ENCODE peak calls at places on chromosome 19, in eight cellular contexts. S is colonic mucosa, B is GM23338, Q is psoas muscle, W is pancreas, V is heart right ventricle, A is adrenal gland, U is neural progenitor cell. O is an unnamed sample.

GRCh38 chr19:45771331-45771933 is 2.4 kb upstream of the SIX5 start:
- DNase-seq in W (peak; percentile 74), Q (no peak), S (peak; percentile 35), B (peak; percentile 62), U (no peak), A (peak; percentile 61), V (peak; percentile 31), O (no peak)

GRCh38 chr19:53908106-53908932 is 759 bp upstream of the CACNG7 start:
- DNase-seq in V (peak; percentile 24), S (peak; percentile 32), Q (peak; percentile 40), U (peak; percentile 88), W (no peak), B (peak; percentile 95), A (peak; percentile 42), O (no peak)

GRCh38 chr19:56525214-56525860 is 13.4 kb upstream of the ZFP28 start:
- DNase-seq in W (no peak), A (no peak), B (no peak), S (no peak), V (no peak), U (no peak), Q (no peak), O (no peak)

GRCh38 chr19:52140077-52140710 is 456 bp upstream of the ZNF616 start:
- DNase-seq in S (no peak), W (no peak), U (no peak), Q (no peak), B (no peak), V (no peak), A (no peak), O (no peak)

GRCh38 chr19:2462635-2463421 is 6.1 kb upstream of the LMNB2 start:
- DNase-seq in U (peak; percentile 99), Q (peak; percentile 87), S (peak; percentile 88), A (peak; percentile 92), V (peak; percentile 87), B (peak; percentile 100), W (peak; percentile 86), O (peak; percentile 87)

GRCh38 chr19:51311388-51312257 is at the start of gene IGLON5:
- DNase-seq in S (no peak), V (no peak), B (peak; percentile 70), Q (no peak), U (peak; percentile 67), A (no peak), W (no peak), O (no peak)

GRCh38 chr19:16795731-16796130 is 33.5 kb upstream of the SIN3B start:
- DNase-seq in W (no peak), U (no peak), B (peak; percentile 41), S (no peak), V (no peak), Q (no peak), A (no peak), O (no peak)

GRCh38 chr19:5071579-5071978 is 102.7 kb downstream of the KDM4B start:
- DNase-seq in Q (no peak), A (no peak), B (no peak), W (no peak), S (no peak), U (no peak), V (no peak), O (no peak)

GRCh38 chr19:47002106-47002766 is 17.4 kb upstream of the NPAS1 start:
- DNase-seq in V (no peak), W (peak; percentile 9), B (peak; percentile 60), Q (no peak), S (peak; percentile 48), U (no peak), A (no peak), O (no peak)

GRCh38 chr19:45113628-45114027 is 20.6 kb downstream of the PPP1R37 start:
- DNase-seq in Q (no peak), A (no peak), B (peak; percentile 35), W (no peak), U (no peak), S (peak; percentile 80), V (no peak), O (peak; percentile 68)

GRCh38 chr19:18995804-18996241 is 37.5 kb downstream of the SUGP2 start:
- DNase-seq in Q (peak; percentile 35), B (peak; percentile 93), W (peak; percentile 40), S (peak; percentile 40), V (peak; percentile 33), A (peak; percentile 63), U (peak; percentile 89), O (peak; percentile 74)

GRCh38 chr19:29294343-29294811 is 81.4 kb upstream of the UQCRFS1 start:
- DNase-seq in U (no peak), Q (no peak), A (no peak), W (no peak), S (no peak), V (no peak), B (no peak), O (no peak)

GRCh38 chr19:55112781-55113569 is 4.5 kb downstream of the PPP1R12C start:
- DNase-seq in A (no peak), V (no peak), W (no peak), U (no peak), B (peak; percentile 76), S (no peak), Q (no peak), O (peak; percentile 40)

GRCh38 chr19:2636897-2637683 is 65.4 kb downstream of the GNG7 start:
- DNase-seq in W (peak; percentile 72), V (peak; percentile 71), B (peak; percentile 75), S (peak; percentile 59), U (peak; percentile 76), A (peak; percentile 76), Q (peak; percentile 67), O (peak; percentile 71)

DNA sequence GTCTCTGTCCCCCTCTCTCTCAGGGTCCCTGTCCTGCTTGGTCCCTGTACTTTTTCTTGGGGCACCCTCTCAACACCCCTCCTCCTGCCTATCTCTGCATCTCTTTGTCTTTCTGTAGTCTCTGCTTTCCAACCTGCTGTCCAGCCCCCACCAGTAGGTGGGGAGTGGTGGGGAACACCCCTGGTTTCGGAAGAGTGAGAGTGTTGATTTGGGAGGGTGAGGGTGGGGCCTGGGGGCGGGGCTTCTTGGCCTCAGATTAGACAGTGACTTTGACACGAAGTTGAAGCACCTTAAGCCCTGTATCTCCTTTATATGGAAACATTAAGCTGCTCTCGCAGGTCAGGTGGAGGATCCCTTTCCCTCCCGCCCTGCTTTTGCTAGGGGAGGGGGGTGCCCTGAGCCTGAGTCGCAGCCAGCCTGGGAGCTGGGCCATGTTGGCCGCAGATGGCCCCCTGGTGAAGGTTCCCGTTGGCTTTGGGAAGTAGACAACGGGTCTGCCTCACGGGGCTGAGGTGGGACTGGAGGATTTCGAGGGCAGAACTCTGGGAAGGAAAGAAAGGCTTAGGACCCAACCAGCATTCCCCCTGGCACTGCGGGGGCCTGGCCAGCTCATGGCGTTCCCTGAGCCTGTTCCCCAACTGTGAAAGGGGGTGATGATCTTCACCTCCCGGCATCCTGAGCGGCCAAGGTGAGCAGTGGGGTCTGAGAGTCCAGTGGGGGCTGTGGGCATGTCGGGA is at the start of gene KCNJ14:
- DNase-seq in V (no peak), A (no peak), W (no peak), S (no peak), U (no peak), Q (no peak), B (no peak), O (no peak)
- H3K36me3 ChIP-seq in V (peaks cover 2% of the 10 kb centered on the region), A (peaks cover 51% of the 10 kb centered on the region), W (peaks cover 21% of the 10 kb centered on the region), S (peaks cover 18% of the 10 kb centered on the region), U (no peaks in the 10 kb centered on the region), Q (peaks cover 8% of the 10 kb centered on the region), B (peaks cover 10% of the 10 kb centered on the region), O (no peaks in the 10 kb centered on the region)

GRCh38 chr19:41868989-41869300 is 8.1 kb upstream of the CD79A start:
- DNase-seq in U (no peak), S (no peak), V (no peak), W (peak; percentile 25), B (no peak), Q (no peak), A (no peak), O (no peak)

GRCh38 chr19:41868120-41868988 is 8.3 kb downstream of the RPS19 start:
- DNase-seq in Q (no peak), W (peak; percentile 11), B (no peak), A (no peak), V (no peak), U (no peak), S (no peak), O (no peak)

GRCh38 chr19:41863209-41863931 is 3.3 kb downstream of the RPS19 start:
- DNase-seq in B (no peak), S (no peak), W (no peak), U (no peak), Q (no peak), A (no peak), V (no peak), O (no peak)

GRCh38 chr19:41864374-41864773 is 4.3 kb downstream of the RPS19 start:
- DNase-seq in Q (no peak), U (no peak), V (no peak), A (no peak), S (no peak), W (no peak), B (no peak), O (peak; percentile 35)

GRCh38 chr19:41866284-41866683 is 6.2 kb downstream of the RPS19 start:
- DNase-seq in Q (no peak), V (no peak), A (no peak), U (no peak), B (no peak), S (no peak), W (peak; percentile 27), O (no peak)
- H3K36me3 ChIP-seq in Q (peaks cover 20% of the 10 kb centered on the region), V (no peaks in the 10 kb centered on the region), A (peaks cover 98% of the 10 kb centered on the region), U (peaks cover 17% of the 10 kb centered on the region), B (peaks cover 90% of the 10 kb centered on the region), S (peaks cover 41% of the 10 kb centered on the region), W (peaks cover 29% of the 10 kb centered on the region), O (peaks cover 26% of the 10 kb centered on the region)

DNA sequence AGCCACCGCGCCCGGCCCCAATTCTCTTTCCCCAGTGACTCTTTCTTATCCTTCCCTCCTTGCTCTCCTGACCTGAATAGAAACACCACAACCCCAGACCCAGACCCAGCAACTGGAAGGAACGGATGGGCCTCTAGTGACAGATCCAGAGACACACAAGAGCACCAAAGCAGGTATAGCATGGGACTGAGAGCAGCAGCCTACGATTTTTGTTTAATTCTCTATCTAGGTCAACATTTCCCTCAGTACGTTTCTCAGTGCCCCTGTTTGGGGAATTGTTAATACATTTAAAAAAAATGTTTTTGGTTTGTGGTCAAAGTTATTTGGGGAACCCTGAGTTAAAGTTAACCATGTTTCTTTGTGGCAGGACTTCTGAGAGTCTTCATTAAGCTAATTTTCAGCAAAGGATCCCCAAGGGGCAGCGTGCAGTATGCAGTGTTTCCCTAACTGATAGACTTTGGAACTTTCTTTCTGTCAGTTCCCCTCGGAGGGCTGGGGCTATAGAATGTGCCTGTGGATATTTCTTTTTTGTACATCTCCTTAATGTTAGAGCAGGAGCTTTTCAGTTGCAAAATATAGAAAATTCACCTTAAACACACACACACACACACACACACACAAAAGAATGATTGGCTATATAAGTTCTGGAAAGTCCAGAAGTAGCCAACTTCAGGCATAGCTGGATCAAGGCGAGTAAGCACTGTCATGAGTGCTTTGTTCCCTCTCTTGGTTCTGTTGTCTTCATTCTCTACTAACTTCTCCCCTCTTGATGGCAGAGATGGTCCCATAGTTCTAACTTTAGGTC is 6.3 kb downstream of the FXYD5 start:
- DNase-seq in U (no peak), B (no peak), V (no peak), A (no peak), W (no peak), S (no peak), Q (no peak), O (no peak)
- H3K36me3 ChIP-seq in U (no peaks in the 10 kb centered on the region), B (peaks cover 57% of the 10 kb centered on the region), V (no peaks in the 10 kb centered on the region), A (peaks cover 10% of the 10 kb centered on the region), W (no peaks in the 10 kb centered on the region), S (no peaks in the 10 kb centered on the region), Q (no peaks in the 10 kb centered on the region), O (no peaks in the 10 kb centered on the region)

DNA sequence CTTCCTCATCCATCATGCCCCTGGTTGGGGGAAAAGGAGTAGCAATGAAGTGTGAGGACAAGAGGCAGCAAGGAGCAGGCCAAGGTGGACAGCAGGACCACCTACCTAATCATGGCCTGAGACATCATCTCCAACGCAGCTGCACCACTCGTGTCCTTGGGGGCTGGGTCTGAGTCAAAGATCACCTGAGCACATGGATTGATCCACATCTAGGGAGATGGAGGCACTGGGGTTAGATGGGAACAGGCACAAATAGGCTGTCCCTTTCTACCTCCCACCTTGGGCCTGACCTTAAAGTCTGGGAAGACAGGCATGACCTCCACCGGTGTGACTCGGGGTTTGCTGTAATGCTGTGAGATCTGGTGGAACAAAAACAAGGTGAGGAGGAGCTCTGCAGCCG is 2.2 kb downstream of the PAF1 start:
- DNase-seq in A (no peak), U (no peak), Q (no peak), B (no peak), W (no peak), V (no peak), S (no peak), O (no peak)
- H3K36me3 ChIP-seq in A (peaks cover 54% of the 10 kb centered on the region), U (no peaks in the 10 kb centered on the region), Q (no peaks in the 10 kb centered on the region), B (peaks cover 5% of the 10 kb centered on the region), W (peaks cover 10% of the 10 kb centered on the region), V (peaks cover 12% of the 10 kb centered on the region), S (peaks cover 4% of the 10 kb centered on the region), O (peaks cover 10% of the 10 kb centered on the region)

O was measured in Caco-2.